ENCODE peak calls at places on chromosomes 5 and 9, in four cellular contexts. G, S, T and J are unnamed samples. For H3K79me2, the result is how much of the 10 kb centered on the place peaks cover.

GRCh38 chr9:121278535-121279169 is 10.7 kb downstream of the GSN start:
- DNase-seq in G (no peak), S (peak), T (peak), J (peak)

GRCh38 chr9:128136816-128137793 is 9.6 kb upstream of the PTGES2 start:
- DNase-seq in G (no peak), S (peak), T (no peak), J (no peak)

GRCh38 chr5:107671742-107672211 is 1.0 kb upstream of the EFNA5 start:
- DNase-seq in G (no peak), S (no peak), T (no peak), J (peak)

GRCh38 chr5:124783794-124784193 is 37.4 kb upstream of the ZNF608 start:
- DNase-seq in G (no peak), S (no peak), T (no peak), J (no peak)

GRCh38 chr9:80928697-80929096 is 760.6 kb downstream of the TLE1 start:
- DNase-seq in G (no peak), S (no peak), T (no peak), J (no peak)

GRCh38 chr9:126723807-126724172 is 81.0 kb upstream of the ZBTB43 start:
- DNase-seq in G (no peak), S (no peak), T (no peak), J (peak)

GRCh38 chr5:922041-922744 is 29.5 kb downstream of the TRIP13 start:
- DNase-seq in G (no peak), S (no peak), T (no peak), J (no peak)

GRCh38 chr5:128213340-128213739 is 129.8 kb downstream of the SLC12A2 start:
- DNase-seq in G (peak), S (peak), T (no peak), J (peak)

GRCh38 chr5:164301708-164302107 is 796.3 kb downstream of the MAT2B start:
- DNase-seq in G (no peak), S (no peak), T (no peak), J (no peak)

GRCh38 chr9:89775641-89776040 is 170.8 kb downstream of the GADD45G start:
- DNase-seq in G (no peak), S (no peak), T (no peak), J (no peak)

GRCh38 chr9:21473236-21473635 is 8.9 kb downstream of the IFNE start:
- DNase-seq in G (no peak), S (no peak), T (no peak), J (peak)

GRCh38 chr9:136567651-136568287 is 21.9 kb upstream of the NOTCH1 start:
- DNase-seq in G (peak), S (no peak), T (no peak), J (peak)

GRCh38 chr9:31394040-31394473 is 990.4 kb upstream of the ACO1 start:
- DNase-seq in G (no peak), S (no peak), T (no peak), J (no peak)

GRCh38 chr5:142343531-142343930 is 18.7 kb upstream of the SPRY4 start:
- DNase-seq in G (peak), S (no peak), T (no peak), J (no peak)

GRCh38 chr9:115494958-115495690 is 377.2 kb upstream of the TNC start:
- DNase-seq in G (peak), S (no peak), T (no peak), J (no peak)

GRCh38 chr5:150503977-150504620 is 3.8 kb upstream of the NDST1 start:
- DNase-seq in G (peak), S (peak), T (no peak), J (no peak)

GRCh38 chr5:169577966-169578365 is 5.6 kb upstream of the SPDL1 start:
- DNase-seq in G (no peak), S (no peak), T (no peak), J (peak)

GRCh38 chr9:121604242-121604641 is 47.2 kb upstream of the DAB2IP start:
- DNase-seq in G (peak), S (no peak), T (no peak), J (peak)

GRCh38 chr5:159217236-159217635 is 7.9 kb upstream of the RNF145 start:
- DNase-seq in G (no peak), S (no peak), T (no peak), J (no peak)

GRCh38 chr9:3894764-3895163 is 369.0 kb upstream of the RFX3 start:
- DNase-seq in G (no peak), S (no peak), T (no peak), J (no peak)

GRCh38 chr9:128027705-128028104 is 39.4 kb downstream of the NAIF1 start:
- DNase-seq in G (no peak), S (no peak), T (no peak), J (no peak)

GRCh38 chr9:105833271-105833975 is 139.1 kb downstream of the TMEM38B start:
- DNase-seq in G (no peak), S (no peak), T (no peak), J (no peak)

GRCh38 chr9:93944011-93944410 is 11.1 kb downstream of the BARX1 start:
- DNase-seq in G (no peak), S (no peak), T (no peak), J (peak)

GRCh38 chr9:34378376-34379060 is 1.8 kb upstream of the MYORG start:
- DNase-seq in G (no peak), S (no peak), T (no peak), J (no peak)

GRCh38 chr5:78269088-78269703 is 25.3 kb downstream of the AP3B1 start:
- DNase-seq in G (no peak), S (no peak), T (no peak), J (peak)

GRCh38 chr9:20552874-20553624 is 69.2 kb downstream of the MLLT3 start:
- DNase-seq in G (peak), S (no peak), T (peak), J (no peak)

GRCh38 chr9:111909444-111909843 is 12.8 kb downstream of the UGCG start:
- DNase-seq in G (no peak), S (no peak), T (no peak), J (no peak)

GRCh38 chr5:75664933-75665332 is 52.3 kb downstream of the POC5 start:
- DNase-seq in G (no peak), S (no peak), T (no peak), J (no peak)

GRCh38 chr5:157485811-157486739 is 26.1 kb downstream of the NIPAL4 start:
- DNase-seq in G (no peak), S (no peak), T (no peak), J (no peak)

GRCh38 chr9:79257671-79258410 is 313.9 kb upstream of the TLE4 start:
- DNase-seq in G (no peak), S (no peak), T (no peak), J (peak)

GRCh38 chr5:159198063-159199036 is 11.0 kb downstream of the RNF145 start:
- DNase-seq in G (no peak), S (no peak), T (peak), J (no peak)

GRCh38 chr5:1034421-1034905 is 25.9 kb downstream of the NKD2 start:
- DNase-seq in G (no peak), S (no peak), T (no peak), J (no peak)

GRCh38 chr9:121839726-121840500 is 188.5 kb downstream of the DAB2IP start:
- DNase-seq in G (no peak), S (no peak), T (peak), J (no peak)

GRCh38 chr9:19229725-19230355 is 653 bp upstream of the DENND4C start:
- DNase-seq in G (peak), S (no peak), T (no peak), J (peak)

GRCh38 chr5:76542887-76543690 is 80.1 kb downstream of the F2RL2 start:
- DNase-seq in G (no peak), S (peak), T (no peak), J (peak)

GRCh38 chr9:16039988-16040761 is 487.3 kb downstream of the CCDC171 start:
- DNase-seq in G (peak), S (no peak), T (no peak), J (peak)

GRCh38 chr5:127959152-127959764 is 124.3 kb upstream of the SLC12A2 start:
- DNase-seq in G (peak), S (peak), T (no peak), J (no peak)

GRCh38 chr5:128536229-128536860 is 1.7 kb downstream of the FBN2 start:
- DNase-seq in G (no peak), S (no peak), T (no peak), J (peak)

GRCh38 chr9:85524531-85524930 is 217.2 kb downstream of the AGTPBP1 start:
- DNase-seq in G (no peak), S (no peak), T (no peak), J (no peak)

GRCh38 chr5:17839848-17840247 is 205.6 kb downstream of the TAF11L14 start:
- DNase-seq in G (no peak), S (no peak), T (no peak), J (no peak)

DNA sequence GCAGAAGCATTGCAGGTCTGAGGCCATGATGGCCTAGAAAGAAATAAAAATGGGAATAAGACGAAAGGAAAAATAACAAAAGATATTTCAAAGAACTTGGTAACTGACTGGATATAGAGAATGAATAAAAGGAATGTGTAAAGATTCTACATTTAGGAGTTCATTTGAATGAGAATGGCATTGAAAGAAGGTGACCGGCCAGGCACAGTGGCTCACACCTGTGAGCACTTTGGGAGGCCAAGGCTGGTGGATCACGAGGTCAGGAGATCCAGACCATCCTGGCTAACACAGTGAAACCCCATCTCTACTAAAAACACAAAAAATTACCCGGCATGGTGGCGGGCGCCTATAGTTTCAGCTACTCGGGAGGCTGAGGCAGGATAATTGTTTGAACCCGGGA is 8.6 kb downstream of the ZBTB26 start:
- DNase-seq in G (no peak), S (no peak), T (no peak), J (peak)
- H3K79me2 ChIP-seq in G (under half), S (under half), T (under half), J (half or more)

GRCh38 chr9:138040446-138041430 is 163.2 kb downstream of the CACNA1B start:
- DNase-seq in G (no peak), S (no peak), T (no peak), J (no peak)

GRCh38 chr9:138033950-138034349 is 156.4 kb downstream of the CACNA1B start:
- DNase-seq in G (no peak), S (no peak), T (no peak), J (no peak)

GRCh38 chr9:138042146-138042545 is 164.6 kb downstream of the CACNA1B start:
- DNase-seq in G (no peak), S (no peak), T (no peak), J (no peak)

GRCh38 chr9:138037140-138037539 is 159.6 kb downstream of the CACNA1B start:
- DNase-seq in G (no peak), S (no peak), T (no peak), J (no peak)

DNA sequence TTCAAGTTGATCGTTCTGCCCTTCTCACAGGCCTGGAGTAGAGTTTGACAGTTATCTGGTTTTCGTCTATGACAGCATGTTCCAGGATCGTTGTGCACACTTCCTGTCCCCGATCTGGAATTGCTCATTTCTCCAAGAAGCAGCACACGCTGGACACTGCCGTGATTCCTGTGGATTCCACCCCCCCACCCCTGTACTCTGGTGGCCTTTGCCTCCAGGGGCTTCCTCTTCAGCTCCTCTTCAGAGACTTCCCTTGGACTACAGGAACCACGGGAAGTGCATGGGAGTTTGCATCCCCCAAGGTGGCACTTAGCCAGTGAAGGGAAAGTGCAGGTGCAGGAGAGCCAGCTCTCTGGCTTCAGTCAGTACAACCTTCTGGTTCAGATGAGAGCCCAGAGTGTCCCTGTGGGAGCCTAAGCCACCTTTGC is 160.7 kb downstream of the CACNA1B start:
- DNase-seq in G (no peak), S (no peak), T (no peak), J (no peak)
- TF ChIP-seq JUNB in G (no peak), S (no peak), T (no peak), J (no peak)

GRCh38 chr5:61352612-61353156 is 20.6 kb downstream of the ZSWIM6 start:
- DNase-seq in G (no peak), S (no peak), T (no peak), J (no peak)
- H3K79me2 ChIP-seq in G (under half), S (under half), T (under half), J (under half)

GRCh38 chr9:134709512-134710270 is 68.1 kb downstream of the COL5A1 start:
- DNase-seq in G (no peak), S (no peak), T (no peak), J (no peak)
- TF ChIP-seq JUNB in G (no peak), S (no peak), T (no peak), J (no peak)